ENCODE peak calls at places on chromosomes 2 and 18, in ten cellular contexts. L, R, F, J, M, E, G, Q, Y and V are unnamed samples.

GRCh38 chr18:25875574-25875973 is 214.8 kb downstream of the SS18 start:
- DNase-seq in Q (no peak), L (no peak), R (no peak), F (peak), J (no peak), Y (no peak), G (no peak), E (peak), M (no peak), V (no peak)

GRCh38 chr2:207955456-207955855 is 69.9 kb downstream of the PLEKHM3 start:
- DNase-seq in J (no peak), Y (no peak), M (no peak), G (no peak), L (no peak), E (no peak), Q (no peak), R (no peak), F (no peak), V (no peak)

GRCh38 chr18:25921677-25922421 is 168.6 kb downstream of the SS18 start:
- DNase-seq in E (peak), M (peak), Q (no peak), Y (peak), L (no peak), G (no peak), R (no peak), F (peak), J (peak), V (peak)

GRCh38 chr2:204691911-204692510 is 146.7 kb downstream of the PARD3B start:
- DNase-seq in E (peak), Q (peak), R (no peak), M (peak), L (no peak), Y (peak), F (peak), G (no peak), J (peak), V (peak)

GRCh38 chr2:194539436-194539835 is 1117.6 kb upstream of the SLC39A10 start:
- DNase-seq in Q (no peak), R (no peak), G (no peak), E (no peak), J (no peak), F (no peak), L (no peak), M (no peak), Y (no peak), V (no peak)

GRCh38 chr18:29531746-29532145 is 1354.8 kb upstream of the CDH2 start:
- DNase-seq in Y (no peak), E (peak), J (no peak), M (no peak), Q (no peak), R (no peak), L (no peak), F (no peak), G (no peak), V (no peak)

GRCh38 chr18:24234330-24234729 is 95.5 kb downstream of the CABYR start:
- DNase-seq in R (no peak), G (no peak), Y (no peak), Q (no peak), E (no peak), F (no peak), L (no peak), J (no peak), M (no peak), V (no peak)

GRCh38 chr2:214542866-214543265 is 132.0 kb downstream of the VWC2L start:
- DNase-seq in G (no peak), M (no peak), L (no peak), Y (no peak), J (no peak), R (no peak), Q (no peak), F (no peak), E (peak), V (no peak)

GRCh38 chr2:159758686-159759085 is 39.3 kb downstream of the CD302 start:
- DNase-seq in M (no peak), F (no peak), G (no peak), L (no peak), Q (no peak), Y (no peak), E (peak), J (no peak), R (no peak), V (no peak)

GRCh38 chr2:96806468-96807126 is 9.5 kb upstream of the CNNM3 start:
- DNase-seq in Y (no peak), M (peak), J (no peak), E (no peak), G (no peak), R (no peak), F (no peak), Q (no peak), L (no peak), V (peak)

GRCh38 chr2:114170070-114170469 is 272.4 kb upstream of the DPP10 start:
- DNase-seq in L (no peak), E (no peak), Q (no peak), F (no peak), R (no peak), M (no peak), J (no peak), G (no peak), Y (no peak), V (no peak)

GRCh38 chr2:175871331-175871730 is 130.7 kb downstream of the LNPK start:
- DNase-seq in F (no peak), Q (no peak), R (no peak), J (no peak), G (no peak), M (no peak), E (peak), L (no peak), Y (no peak), V (no peak)